ENCODE peak calls at places on chromosomes 13 and 19, in six cellular contexts. P is tibial artery, Y is mucosa of descending colon, H is omental fat pad, X is heart left ventricle, N is left ventricle myocardium inferior. U is an unnamed sample.

GRCh38 chr19:46428278-46429141 is at the start of gene PNMA8C:
- DNase-seq in P (peak; percentile 89), X (peak; percentile 76), Y (peak; percentile 40), H (no peak), N (peak; percentile 75), U (peak; percentile 59)

GRCh38 chr19:39996218-39996810 is 546 bp upstream of the ZNF546 start:
- DNase-seq in Y (peak; percentile 30), P (no peak), H (no peak), N (no peak), X (no peak), U (peak; percentile 41)

GRCh38 chr13:47215741-47216140 is 318.9 kb upstream of the HTR2A start:
- DNase-seq in X (no peak), N (no peak), Y (no peak), P (no peak), H (no peak), U (no peak)

GRCh38 chr13:80577951-80578670 is 237.2 kb upstream of the SPRY2 start:
- DNase-seq in P (no peak), N (no peak), X (peak; percentile 23), H (no peak), Y (no peak), U (no peak)

GRCh38 chr19:13997637-13997962 is 8.5 kb downstream of the RFX1 start:
- DNase-seq in Y (no peak), P (no peak), H (no peak), N (peak; percentile 9), X (no peak), U (no peak)

GRCh38 chr13:23609414-23610186 is 39.4 kb downstream of the TNFRSF19 start:
- DNase-seq in P (no peak), X (no peak), Y (peak; percentile 26), N (no peak), H (no peak), U (no peak)

GRCh38 chr13:34174671-34175145 is 356.8 kb downstream of the RFC3 start:
- DNase-seq in P (no peak), X (no peak), N (no peak), H (no peak), Y (no peak), U (no peak)

GRCh38 chr19:57664269-57665127 is 4.2 kb upstream of the ZSCAN4 start:
- DNase-seq in H (no peak), P (peak; percentile 67), Y (peak; percentile 42), N (peak; percentile 66), X (peak; percentile 70), U (no peak)

GRCh38 chr19:41339936-41340335 is 13.8 kb downstream of the TGFB1 start:
- DNase-seq in P (no peak), Y (no peak), X (no peak), N (no peak), H (no peak), U (no peak)

GRCh38 chr19:31185261-31185660 is 164.0 kb downstream of the TSHZ3 start:
- DNase-seq in N (no peak), P (no peak), Y (no peak), X (no peak), H (no peak), U (no peak)

GRCh38 chr13:23107665-23108064 is 73.1 kb upstream of the SGCG start:
- DNase-seq in N (no peak), Y (no peak), X (no peak), P (no peak), H (no peak), U (no peak)

GRCh38 chr13:24127116-24127631 is 33.3 kb upstream of the SPATA13 start:
- DNase-seq in N (no peak), X (no peak), Y (peak; percentile 71), P (no peak), H (no peak), U (no peak)

GRCh38 chr13:99085139-99085845 is 107.4 kb upstream of the DOCK9 start:
- DNase-seq in N (no peak), Y (peak; percentile 14), P (no peak), H (no peak), X (no peak), U (no peak)

DNA sequence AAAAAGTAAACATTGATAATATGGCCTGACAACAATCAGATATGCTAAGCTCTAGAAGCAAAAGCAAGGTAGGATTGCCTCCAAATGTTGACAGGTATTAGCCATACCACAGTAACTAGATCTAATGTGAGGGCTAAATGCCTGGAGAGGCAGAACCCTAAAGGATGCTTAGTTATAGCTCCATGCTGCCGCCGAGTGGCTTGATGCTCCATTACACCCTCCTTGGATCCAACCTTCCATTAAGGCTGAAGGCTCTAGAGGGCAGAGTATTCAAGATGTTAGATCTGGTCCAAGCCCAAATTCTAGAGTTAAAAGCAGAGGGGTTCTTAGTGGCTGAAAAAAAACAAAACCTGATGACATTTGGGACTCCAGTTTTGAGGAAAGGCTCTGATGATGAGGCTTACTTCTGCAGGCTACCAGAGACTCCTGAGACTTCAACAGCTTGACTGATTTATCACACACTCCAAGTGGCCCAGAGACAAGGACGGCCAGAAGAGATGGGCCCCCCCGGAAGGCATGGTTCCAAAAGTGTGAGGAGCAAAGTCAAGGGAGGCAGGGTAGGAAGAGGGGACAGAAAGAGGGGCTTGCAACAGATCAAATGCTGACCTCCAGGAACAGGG is 21.8 kb upstream of the CPB2 start:
- DNase-seq in P (no peak), N (peak; percentile 61), Y (peak; percentile 68), H (no peak), X (peak; percentile 48), U (peak; percentile 62)
- TF ChIP-seq CTCF in P (peak; percentile 33), N (peak; percentile 77), Y (peak; percentile 28), H (no peak), X (peak; percentile 64), U (peak; percentile 69)

GRCh38 chr19:18571564-18572344 is at the start of gene UBA52:
- DNase-seq in Y (peak; percentile 99), X (peak; percentile 98), N (peak; percentile 98), P (peak; percentile 99), H (peak; percentile 90), U (peak; percentile 99)
- TF ChIP-seq CTCF in Y (no peak), X (no peak), N (no peak), P (no peak), H (no peak), U (no peak)

GRCh38 chr13:41017153-41017552 is 2.0 kb downstream of the ELF1 start:
- DNase-seq in H (no peak), X (no peak), P (no peak), Y (peak; percentile 50), N (no peak), U (peak; percentile 33)

GRCh38 chr13:41012536-41012935 is 6.6 kb downstream of the ELF1 start:
- DNase-seq in N (no peak), P (no peak), H (no peak), Y (no peak), X (no peak), U (no peak)

GRCh38 chr13:41015920-41016319 is 3.2 kb downstream of the ELF1 start:
- DNase-seq in P (no peak), X (no peak), Y (no peak), H (no peak), N (no peak), U (no peak)

GRCh38 chr13:41011382-41011956 is 7.6 kb downstream of the ELF1 start:
- DNase-seq in H (no peak), P (no peak), N (no peak), X (no peak), Y (no peak), U (no peak)

DNA sequence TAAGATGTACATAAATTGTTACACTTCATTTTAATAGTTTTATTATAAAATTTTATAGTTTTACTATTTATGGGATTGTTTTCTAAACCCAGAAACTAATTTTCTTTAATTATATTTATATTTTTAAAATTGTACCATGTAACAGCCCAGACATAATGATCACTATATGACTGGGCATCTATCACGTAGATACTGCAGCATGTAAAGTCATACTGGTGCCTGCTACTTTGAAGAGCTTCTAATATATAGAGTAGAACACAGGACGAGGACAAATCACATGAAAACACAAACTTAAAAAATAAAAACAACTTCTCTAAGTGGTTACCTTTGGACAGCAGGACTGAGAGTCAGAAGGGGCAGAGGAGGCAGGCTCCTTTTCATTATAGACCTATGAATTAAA is 5.3 kb downstream of the ELF1 start:
- DNase-seq in H (no peak), X (no peak), Y (no peak), P (no peak), N (no peak), U (no peak)
- TF ChIP-seq CTCF in H (no peak), X (no peak), Y (no peak), P (no peak), N (no peak), U (no peak)

GRCh38 chr13:43023244-43023931 is at the start of gene DNAJC15:
- DNase-seq in N (peak; percentile 91), H (peak; percentile 58), P (peak; percentile 89), X (peak; percentile 93), Y (peak; percentile 96), U (peak; percentile 83)
- TF ChIP-seq CTCF in N (peak; percentile 32), H (no peak), P (no peak), X (no peak), Y (no peak), U (no peak)